ENCODE peak calls at places on chromosomes 16 and 17, in seven cellular contexts. N is central memory CD8-positive, alpha-beta T cell; I is IMR-90; B is stimulated activated CD4-positive, alpha-beta T cell treated with anti-CD3 and anti-CD28 coated beads, Interleukin-12 subunit alpha, Interleukin-12 subunit beta, amount 100 ng/mL, for 4 hours; K is neural crest cell; P is activated T-helper 1 cell treated with Interleukin-2 at 50 U/mL for 16 hours; R is pons. U is an unnamed sample.

GRCh38 chr16:50520451-50521245 is 27.5 kb upstream of the NKD1 start:
- DNase-seq in P (no peak), R (peak; percentile 93), K (peak; percentile 39), B (no peak), N (no peak), I (no peak), U (no peak)

GRCh38 chr16:20660325-20660724 is 37.2 kb downstream of the ACSM1 start:
- DNase-seq in P (no peak), B (no peak), I (no peak), K (no peak), R (no peak), N (no peak), U (no peak)

GRCh38 chr17:59378621-59379194 is 47.3 kb downstream of the YPEL2 start:
- DNase-seq in I (peak; percentile 82), B (no peak), N (no peak), K (no peak), R (peak; percentile 28), P (no peak), U (no peak)

GRCh38 chr17:69506489-69506888 is 92.0 kb downstream of the MAP2K6 start:
- DNase-seq in P (no peak), N (no peak), I (no peak), K (no peak), B (no peak), R (no peak), U (no peak)

GRCh38 chr16:21169249-21169981 is 10.9 kb downstream of the LDAF1 start:
- DNase-seq in N (no peak), B (no peak), K (no peak), R (no peak), P (no peak), I (peak; percentile 71), U (no peak)

GRCh38 chr17:10265100-10265810 is 66.8 kb upstream of the GAS7 start:
- DNase-seq in K (no peak), R (no peak), I (peak; percentile 68), B (no peak), N (no peak), P (no peak), U (no peak)

GRCh38 chr16:66416136-66416535 is 11.0 kb upstream of the BEAN1 start:
- DNase-seq in B (no peak), R (no peak), P (no peak), K (no peak), N (no peak), I (no peak), U (no peak)

GRCh38 chr16:29320274-29320999 is 86.1 kb downstream of the NPIPB11 start:
- DNase-seq in B (no peak), P (no peak), K (no peak), R (no peak), I (no peak), N (no peak), U (no peak)

GRCh38 chr17:74833501-74834361 is 26.0 kb downstream of the GRIN2C start:
- DNase-seq in K (no peak), P (no peak), I (peak; percentile 52), B (no peak), N (no peak), R (no peak), U (no peak)

GRCh38 chr17:44543213-44543904 is 13.9 kb upstream of the FZD2 start:
- DNase-seq in R (no peak), K (no peak), P (no peak), B (no peak), I (peak; percentile 96), N (no peak), U (no peak)

GRCh38 chr16:81657731-81658130 is 121.4 kb upstream of the PLCG2 start:
- DNase-seq in P (no peak), R (no peak), B (no peak), K (no peak), I (no peak), N (no peak), U (no peak)

GRCh38 chr17:43768382-43768781 is 9.8 kb upstream of the SOST start:
- DNase-seq in B (no peak), N (no peak), P (no peak), K (no peak), I (no peak), R (peak; percentile 79), U (no peak)

GRCh38 chr17:17661834-17662233 is 19.4 kb upstream of the RAI1 start:
- DNase-seq in K (no peak), N (no peak), R (no peak), P (no peak), I (no peak), B (no peak), U (no peak)

GRCh38 chr16:85208643-85209520 is 96.6 kb upstream of the CIBAR2 start:
- DNase-seq in K (no peak), N (no peak), R (no peak), I (no peak), P (no peak), B (no peak), U (no peak)

GRCh38 chr16:81831722-81832126 is 52.6 kb downstream of the PLCG2 start:
- DNase-seq in I (no peak), B (no peak), R (peak; percentile 65), N (peak; percentile 72), P (no peak), K (no peak), U (no peak)

GRCh38 chr16:87681990-87682570 is 79.8 kb downstream of the JPH3 start:
- DNase-seq in B (no peak), P (no peak), I (peak; percentile 78), N (no peak), R (no peak), K (no peak), U (no peak)

GRCh38 chr16:27692576-27692975 is 142.6 kb downstream of the KATNIP start:
- DNase-seq in P (no peak), B (no peak), I (no peak), K (no peak), N (no peak), R (no peak), U (no peak)

GRCh38 chr17:67021196-67021595 is 23.2 kb upstream of the CACNG1 start:
- DNase-seq in R (no peak), K (no peak), I (no peak), N (no peak), B (peak; percentile 3), P (no peak), U (no peak)

GRCh38 chr16:17379121-17379571 is 91.6 kb downstream of the XYLT1 start:
- DNase-seq in N (no peak), K (no peak), P (no peak), B (no peak), R (no peak), I (peak; percentile 70), U (no peak)

GRCh38 chr16:16140537-16140936 is 82.8 kb downstream of the ABCC6 start:
- DNase-seq in N (no peak), I (no peak), P (no peak), R (no peak), B (no peak), K (no peak), U (no peak)

GRCh38 chr17:76981545-76982295 is 113.5 kb downstream of the MGAT5B start:
- DNase-seq in N (no peak), I (no peak), P (no peak), K (no peak), B (no peak), R (no peak), U (no peak)

GRCh38 chr16:21646721-21647561 is 5.5 kb downstream of the IGSF6 start:
- DNase-seq in R (no peak), N (peak; percentile 75), B (peak; percentile 52), I (no peak), K (no peak), P (peak; percentile 62), U (no peak)

U was measured in NCI-H1930.